ENCODE peak calls at places on chromosome 16, in five cellular contexts. E is H1, A is K562, P is GM12878, C is HepG2. Z is an unnamed sample.

GRCh38 chr16:4936181-4936990 is 562 bp downstream of the PPL start:
- DNase-seq in E (no peak), A (peak; percentile 55), P (no peak), C (no peak), Z (peak; percentile 75)

GRCh38 chr16:35180970-35181369 is 1721.6 kb downstream of the TP53TG3F start:
- DNase-seq in E (no peak), A (no peak), P (no peak), C (no peak), Z (no peak)

GRCh38 chr16:56662357-56663354 is 4.9 kb downstream of the MT1F start:
- DNase-seq in E (no peak), A (no peak), P (no peak), C (no peak), Z (no peak)

GRCh38 chr16:22161999-22162657 is at the start of gene SDR42E2:
- DNase-seq in E (peak; percentile 19), A (peak; percentile 65), P (no peak), C (no peak), Z (peak; percentile 83)

GRCh38 chr16:23174622-23175021 is 7.9 kb upstream of the SCNN1G start:
- DNase-seq in E (no peak), A (no peak), P (no peak), C (no peak), Z (no peak)

GRCh38 chr16:49575352-49576172 is 202.0 kb downstream of the C16orf78 start:
- DNase-seq in E (no peak), A (no peak), P (peak; percentile 71), C (no peak), Z (no peak)

GRCh38 chr16:89841275-89841674 is 13.0 kb downstream of the SPIRE2 start:
- DNase-seq in E (no peak), A (no peak), P (no peak), C (no peak), Z (peak; percentile 5)

GRCh38 chr16:67477960-67478554 is 2.9 kb downstream of the ATP6V0D1 start:
- DNase-seq in E (no peak), A (no peak), P (no peak), C (peak; percentile 37), Z (no peak)

GRCh38 chr16:81486555-81487061 is 42.0 kb downstream of the CMIP start:
- DNase-seq in E (no peak), A (no peak), P (no peak), C (no peak), Z (no peak)

GRCh38 chr16:66475232-66475631 is 48.1 kb downstream of the BEAN1 start:
- DNase-seq in E (no peak), A (no peak), P (no peak), C (no peak), Z (no peak)
- H3K4me2 ChIP-seq in E (no peak overlapping the region), A (no peak overlapping the region), P (no peak overlapping the region), C (no peak overlapping the region), Z (no peak overlapping the region)

GRCh38 chr16:63527404-63527803 is 1491.2 kb upstream of the CDH8 start:
- DNase-seq in E (no peak), A (no peak), P (no peak), C (no peak), Z (no peak)

GRCh38 chr16:63530974-63531373 is 1494.7 kb upstream of the CDH8 start:
- DNase-seq in E (no peak), A (no peak), P (no peak), C (no peak), Z (no peak)

DNA sequence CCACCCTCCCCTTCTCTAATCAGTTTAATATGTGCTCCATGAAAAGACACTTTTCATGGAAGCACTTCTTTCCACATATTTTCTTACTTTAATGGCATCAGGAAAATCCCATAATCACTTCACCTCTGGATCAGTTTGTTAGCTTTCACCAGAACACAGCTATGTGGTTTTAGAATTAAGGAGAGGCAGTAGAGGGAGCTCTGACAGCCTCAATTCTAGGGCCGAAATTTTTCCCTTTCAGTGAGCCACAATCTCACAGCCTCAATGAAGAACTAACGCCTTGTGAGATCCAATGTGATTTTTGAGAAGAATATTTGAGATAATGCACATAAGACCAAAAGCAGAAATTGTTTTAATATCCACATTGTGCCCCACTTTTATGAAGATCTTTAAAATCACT is 1494.0 kb upstream of the CDH8 start:
- DNase-seq in E (no peak), A (no peak), P (no peak), C (no peak), Z (no peak)
- TF ChIP-seq TAF1 in E (no peak), A (no peak), P (no peak), C (no peak), Z (no peak)

DNA sequence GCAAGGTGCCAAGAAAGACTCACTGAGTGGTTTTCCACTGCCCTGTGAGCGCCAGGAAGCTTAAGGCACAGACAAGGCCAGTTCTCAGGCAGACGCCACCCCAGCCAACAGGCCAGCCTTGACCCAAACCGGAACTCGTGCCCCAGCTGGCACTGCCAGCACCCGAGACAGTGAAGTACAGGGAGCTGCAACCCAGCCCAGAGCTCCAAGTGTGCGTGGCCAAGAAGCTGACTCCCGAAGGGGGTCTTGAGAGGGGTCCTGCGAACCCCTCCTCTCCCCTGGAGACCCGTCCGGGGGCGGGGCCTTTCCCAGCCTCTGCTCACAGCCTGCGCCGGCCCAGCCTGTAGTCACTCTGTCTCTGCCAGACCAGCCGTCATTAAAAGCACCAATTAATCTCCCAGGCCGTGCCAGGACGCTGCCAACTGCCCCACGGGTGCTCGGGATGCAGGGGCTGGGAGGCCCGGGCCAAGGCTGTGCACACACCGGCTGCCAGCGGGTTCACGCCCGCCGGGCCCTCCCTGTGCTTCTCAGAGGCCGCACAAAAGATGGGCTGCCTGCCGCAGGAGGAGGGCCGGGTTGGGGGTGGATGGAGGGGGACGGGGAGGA is 4.4 kb upstream of the SOX8 start:
- DNase-seq in E (no peak), A (no peak), P (no peak), C (no peak), Z (peak; percentile 55)
- H2AFZ ChIP-seq in E (no peak overlapping the region), A (no peak overlapping the region), P (no peak overlapping the region), C (no peak overlapping the region), Z (no peak overlapping the region)

DNA sequence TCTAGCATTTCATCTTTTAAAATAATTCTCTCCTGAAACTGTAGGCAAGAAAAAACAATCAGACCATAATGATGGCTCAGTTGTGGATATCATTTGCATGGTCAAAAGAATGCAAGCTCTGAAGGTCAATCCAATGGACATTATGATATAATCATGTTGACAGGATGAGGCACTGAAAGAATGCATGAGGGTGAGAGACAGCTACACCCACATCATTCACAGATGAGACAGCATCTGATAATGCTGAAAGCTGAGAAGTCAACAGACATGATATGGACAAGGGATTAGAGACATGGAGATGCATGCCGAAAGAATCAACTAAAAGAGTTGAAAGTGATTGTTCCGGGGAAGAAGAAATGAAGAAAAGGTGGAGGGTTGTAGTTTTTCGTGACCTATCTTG is 346.4 kb upstream of the CDH5 start:
- DNase-seq in E (no peak), A (no peak), P (no peak), C (no peak), Z (no peak)
- H3K4me2 ChIP-seq in E (no peak overlapping the region), A (no peak overlapping the region), P (no peak overlapping the region), C (no peak overlapping the region), Z (no peak overlapping the region)

DNA sequence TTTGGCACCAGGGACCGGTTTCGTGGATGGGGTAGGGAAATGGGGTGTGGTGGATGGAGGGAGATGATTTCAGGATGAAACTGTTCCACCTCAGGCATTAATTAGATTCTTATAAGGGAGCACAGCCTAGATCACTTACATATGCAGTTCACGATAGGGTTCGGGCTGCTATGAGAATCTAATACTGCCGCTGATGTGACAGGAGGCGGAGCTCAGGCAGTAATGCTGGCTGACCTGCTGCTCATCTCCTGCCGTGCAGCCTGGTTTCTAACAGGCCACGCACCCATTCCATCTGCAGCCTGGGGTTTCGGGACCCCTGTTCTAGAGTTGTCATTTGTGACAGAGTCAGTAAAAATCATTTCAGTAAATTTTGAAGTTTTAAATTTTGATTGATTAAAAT is 99.7 kb downstream of the CHD9 start:
- DNase-seq in E (no peak), A (no peak), P (no peak), C (no peak), Z (peak; percentile 5)
- TF ChIP-seq TAF1 in E (no peak), A (no peak), P (no peak), C (no peak), Z (no peak)

GRCh38 chr16:11976850-11977205 is 294 bp downstream of the SNX29 start:
- DNase-seq in E (no peak), A (peak; percentile 24), P (no peak), C (no peak), Z (no peak)
- H2AFZ ChIP-seq in E (peak overlapping the region; percentile 61), A (peak overlapping the region; percentile 79), P (no peak overlapping the region), C (peak overlapping the region; percentile 93), Z (peak overlapping the region; percentile 91)

GRCh38 chr16:84730406-84731106 is 30.8 kb downstream of the USP10 start:
- DNase-seq in E (no peak), A (peak; percentile 78), P (no peak), C (peak; percentile 74), Z (peak; percentile 50)
- H3K4me2 ChIP-seq in E (no peak overlapping the region), A (peak overlapping the region; percentile 56), P (peak overlapping the region; percentile 69), C (peak overlapping the region; percentile 53), Z (peak overlapping the region; percentile 79)

DNA sequence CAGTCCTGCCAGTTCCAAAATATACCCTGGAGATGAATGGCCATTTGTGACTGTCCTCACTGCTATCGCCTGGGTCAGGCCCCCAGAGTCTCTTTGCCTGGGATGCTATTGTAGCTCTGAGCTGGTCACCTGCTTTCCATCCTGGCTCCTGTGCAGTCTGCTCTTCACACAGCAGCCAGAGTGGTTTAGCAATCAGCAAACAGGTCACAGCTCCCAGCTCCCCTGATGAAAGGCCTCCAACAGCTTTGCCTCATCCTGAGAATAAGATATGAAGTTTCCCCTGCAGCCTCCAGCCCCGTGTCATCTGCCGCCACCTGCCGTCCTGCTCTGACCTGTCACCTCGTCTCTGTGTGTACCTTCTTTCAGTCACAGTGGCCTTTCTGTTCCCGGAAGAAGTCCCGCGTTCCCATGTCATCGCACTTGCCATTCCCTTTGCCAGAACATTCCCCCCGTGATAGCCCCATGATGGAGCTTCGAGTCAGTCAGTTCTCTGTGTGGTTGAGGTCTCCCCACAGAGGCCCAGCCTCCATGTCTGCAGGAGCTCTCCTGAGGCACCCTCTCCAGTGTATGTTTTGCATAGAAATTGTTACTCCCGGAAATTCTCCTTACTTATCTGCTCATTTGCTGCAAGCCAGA is 281.5 kb downstream of the SNX29 start:
- DNase-seq in E (no peak), A (peak; percentile 27), P (no peak), C (peak; percentile 95), Z (no peak)
- TF ChIP-seq TAF1 in E (no peak), A (no peak), P (no peak), C (no peak), Z (no peak)

Z was measured in SK-N-SH.